ENCODE peak calls at places on chromosomes 11 and 22, in eight cellular contexts. B, J, S, T, I, O, G and K are unnamed samples.

GRCh38 chr11:71426413-71426812 is 21.8 kb downstream of the DHCR7 start:
- DNase-seq in T (no peak), B (no peak), S (no peak), O (no peak), I (no peak), J (peak; percentile 12), G (no peak), K (no peak)

GRCh38 chr11:63769044-63769718 is 606 bp upstream of the ZFTA start:
- DNase-seq in I (no peak), J (peak; percentile 26), G (no peak), O (peak; percentile 60), B (peak; percentile 20), S (no peak), T (peak; percentile 55), K (no peak)

GRCh38 chr22:25202290-25202921 is 2.7 kb downstream of the CRYBB3 start:
- DNase-seq in G (no peak), J (peak; percentile 71), I (peak; percentile 8), T (peak; percentile 27), B (peak; percentile 69), S (peak; percentile 61), O (peak; percentile 62), K (no peak)

GRCh38 chr11:59102259-59102765 is 4.7 kb upstream of the FAM111B start:
- DNase-seq in I (no peak), B (peak; percentile 29), J (peak; percentile 53), S (peak; percentile 18), O (no peak), G (no peak), T (peak; percentile 14), K (peak; percentile 22)

GRCh38 chr11:118622376-118623290 is 15.2 kb downstream of the PHLDB1 start:
- DNase-seq in J (peak; percentile 76), B (peak; percentile 89), O (peak; percentile 16), S (peak; percentile 63), T (no peak), G (no peak), I (peak; percentile 85), K (no peak)

GRCh38 chr11:12674571-12674935 is 332 bp downstream of the TEAD1 start:
- DNase-seq in B (no peak), I (no peak), J (no peak), O (no peak), G (no peak), S (no peak), T (no peak), K (no peak)

GRCh38 chr11:11028017-11028692 is 170.3 kb upstream of the ZBED5 start:
- DNase-seq in G (no peak), B (peak; percentile 75), S (peak; percentile 53), I (peak; percentile 50), J (peak; percentile 57), T (peak; percentile 49), O (peak; percentile 65), K (peak; percentile 32)

GRCh38 chr22:47390026-47390970 is 627.8 kb downstream of the TBC1D22A start:
- DNase-seq in J (no peak), O (no peak), I (no peak), G (no peak), B (no peak), T (no peak), S (no peak), K (no peak)

GRCh38 chr11:22666700-22667439 is 459 bp downstream of the GAS2 start:
- DNase-seq in J (peak; percentile 6), G (no peak), T (no peak), B (peak; percentile 22), O (no peak), S (peak; percentile 3), I (peak; percentile 10), K (no peak)

GRCh38 chr22:42595434-42595833 is 19.2 kb downstream of the POLDIP3 start:
- DNase-seq in J (no peak), O (no peak), G (no peak), B (no peak), S (peak; percentile 32), I (peak; percentile 18), T (no peak), K (no peak)

GRCh38 chr11:14346303-14346702 is 12.7 kb downstream of the RRAS2 start:
- DNase-seq in G (no peak), S (no peak), I (no peak), J (no peak), O (no peak), T (no peak), B (no peak), K (no peak)

GRCh38 chr22:48925450-48925849 is 902.2 kb downstream of the BRD1 start:
- DNase-seq in B (no peak), J (no peak), I (no peak), S (no peak), O (no peak), G (no peak), T (no peak), K (no peak)

GRCh38 chr22:45319319-45319675 is 9.6 kb downstream of the FAM118A start:
- DNase-seq in I (peak; percentile 35), O (no peak), G (no peak), S (peak; percentile 86), J (peak; percentile 38), B (no peak), T (peak; percentile 36), K (no peak)

GRCh38 chr22:50151571-50152537 is 18.7 kb upstream of the PANX2 start:
- DNase-seq in B (no peak), S (no peak), G (no peak), J (no peak), O (no peak), I (no peak), T (no peak), K (no peak)

GRCh38 chr22:18033204-18033998 is 9.0 kb upstream of the MICAL3 start:
- DNase-seq in S (peak; percentile 80), B (no peak), I (peak; percentile 51), J (peak; percentile 57), G (no peak), T (peak; percentile 39), O (no peak), K (no peak)

DNA sequence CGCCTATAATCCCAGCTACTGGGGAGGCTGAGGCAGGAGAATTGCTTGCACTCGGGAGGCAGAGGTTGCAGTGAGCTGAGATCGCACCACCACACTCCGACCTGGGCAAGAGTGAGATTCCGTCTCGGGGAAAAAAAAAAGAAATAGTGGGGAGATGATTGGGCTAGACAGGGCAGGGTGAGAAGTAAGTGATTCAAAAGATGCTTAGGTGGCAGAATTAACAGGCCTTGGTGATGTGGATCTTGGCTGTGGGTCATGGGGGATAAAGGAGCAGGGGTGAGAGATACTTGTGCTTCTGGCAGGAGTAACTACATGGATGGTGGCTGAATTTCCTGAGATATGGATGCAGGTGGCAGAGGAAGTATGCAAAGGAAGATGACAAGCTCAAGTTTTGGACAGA is 13.1 kb upstream of the UCP3 start:
- DNase-seq in J (no peak), G (no peak), T (no peak), O (no peak), S (no peak), I (no peak), B (no peak), K (no peak)
- H3K4me3 ChIP-seq in J (no peak overlapping the region), G (no peak overlapping the region), T (no peak overlapping the region), O (no peak overlapping the region), S (no peak overlapping the region), I (no peak overlapping the region), B (no peak overlapping the region), K (no peak overlapping the region)

GRCh38 chr11:60589611-60590010 is 74.4 kb downstream of the MS4A13 start:
- DNase-seq in G (no peak), J (no peak), T (no peak), I (no peak), B (no peak), S (no peak), O (no peak), K (no peak)
- TF ChIP-seq CTCF in G (no peak), J (no peak), T (no peak), I (peak; percentile 6), B (no peak), S (no peak), O (peak; percentile 22), K (peak; percentile 38)

GRCh38 chr22:39457546-39458442 is 982 bp downstream of the MGAT3 start:
- DNase-seq in S (no peak), B (no peak), G (no peak), T (no peak), I (no peak), O (peak; percentile 72), J (no peak), K (no peak)
- H3K4me3 ChIP-seq in S (no peak overlapping the region), B (peak overlapping the region; percentile 44), G (no peak overlapping the region), T (peak overlapping the region; percentile 20), I (no peak overlapping the region), O (peak overlapping the region; percentile 11), J (peak overlapping the region; percentile 55), K (no peak overlapping the region)

GRCh38 chr11:37142591-37142990 is 544.6 kb upstream of the RAG2 start:
- DNase-seq in B (no peak), S (no peak), O (no peak), I (no peak), T (no peak), G (no peak), J (no peak), K (no peak)

GRCh38 chr11:37141707-37142106 is 543.7 kb upstream of the RAG2 start:
- DNase-seq in G (no peak), J (no peak), O (peak; percentile 10), S (no peak), T (no peak), B (no peak), I (no peak), K (peak; percentile 6)
- TF ChIP-seq CTCF in G (no peak), J (no peak), O (peak; percentile 13), S (no peak), T (no peak), B (no peak), I (no peak), K (peak; percentile 48)

GRCh38 chr11:61541568-61541967 is 33.0 kb downstream of the LRRC10B start:
- DNase-seq in S (peak; percentile 70), T (peak; percentile 28), J (peak; percentile 39), G (no peak), O (peak; percentile 47), B (no peak), I (peak; percentile 36), K (no peak)

GRCh38 chr11:61542661-61543060 is 34.1 kb downstream of the LRRC10B start:
- DNase-seq in I (no peak), O (no peak), J (no peak), T (no peak), S (no peak), B (no peak), G (no peak), K (no peak)

GRCh38 chr11:61540528-61540927 is 32.0 kb downstream of the LRRC10B start:
- DNase-seq in T (no peak), G (no peak), B (no peak), O (no peak), S (no peak), I (no peak), J (no peak), K (no peak)

GRCh38 chr11:61543606-61544306 is 35.2 kb downstream of the LRRC10B start:
- DNase-seq in T (no peak), O (no peak), B (no peak), S (peak; percentile 81), J (peak; percentile 83), G (no peak), I (peak; percentile 32), K (no peak)

DNA sequence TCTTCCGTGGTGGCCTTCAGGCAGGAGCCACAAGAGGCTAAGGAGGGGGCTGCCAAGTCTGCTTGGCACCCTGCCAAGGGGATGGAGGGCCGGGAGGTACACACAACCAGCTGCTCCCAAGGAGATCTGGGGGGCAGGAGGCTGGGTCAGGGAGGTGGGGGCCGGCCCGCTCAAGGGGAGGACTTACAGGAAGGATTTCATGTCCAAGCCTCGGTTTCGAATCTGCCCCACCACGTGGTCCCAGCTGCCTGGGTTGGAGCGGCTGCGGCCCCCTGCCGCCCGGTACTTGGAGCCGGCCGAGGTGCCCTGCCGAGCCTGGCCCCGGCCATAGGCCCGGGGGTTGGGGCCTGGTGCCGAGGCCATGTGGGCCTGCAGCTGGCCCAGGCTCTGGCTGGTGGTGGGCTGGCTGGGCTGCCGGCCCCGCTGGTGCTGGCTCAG is 33.5 kb downstream of the LRRC10B start:
- DNase-seq in T (no peak), S (no peak), B (peak; percentile 36), G (no peak), J (no peak), I (no peak), O (no peak), K (no peak)
- H3K4me3 ChIP-seq in T (no peak overlapping the region), S (no peak overlapping the region), B (no peak overlapping the region), G (no peak overlapping the region), J (no peak overlapping the region), I (no peak overlapping the region), O (no peak overlapping the region), K (no peak overlapping the region)